ENCODE peak calls at places on chromosomes 3 and 15, in four cellular contexts. L is effector memory CD4-positive, alpha-beta T cell; U is mammary epithelial cell; F is neuronal stem cell. P is an unnamed sample. For H3K4me1, the result is how much of the 10 kb centered on the place peaks cover.

GRCh38 chr3:151579571-151580270 is 118.9 kb upstream of the IGSF10 start:
- DNase-seq in L (no peak), U (no peak), F (no peak), P (no peak)

GRCh38 chr3:37628711-37629301 is 232.9 kb upstream of the CTDSPL start:
- DNase-seq in L (no peak), U (no peak), F (no peak), P (no peak)

GRCh38 chr15:82952156-82953081 is at the start of gene HOMER2:
- DNase-seq in L (no peak), U (peak), F (peak), P (no peak)

GRCh38 chr3:25457642-25458419 is 29.8 kb downstream of the RARB start:
- DNase-seq in L (no peak), U (no peak), F (no peak), P (no peak)

GRCh38 chr3:139202226-139202958 is 141.4 kb upstream of the MRPS22 start:
- DNase-seq in L (no peak), U (peak), F (peak), P (no peak)

GRCh38 chr3:126389112-126389791 is 5.5 kb upstream of the CFAP100 start:
- DNase-seq in L (no peak), U (peak), F (peak), P (peak)

GRCh38 chr3:159829056-159829995 is 159.3 kb upstream of the IL12A start:
- DNase-seq in L (no peak), U (peak), F (no peak), P (no peak)

GRCh38 chr15:74624020-74624602 is 8.5 kb downstream of the CLK3 start:
- DNase-seq in L (no peak), U (no peak), F (no peak), P (no peak)

GRCh38 chr3:42690191-42690590 is 4.9 kb downstream of the KLHL40 start:
- DNase-seq in L (no peak), U (no peak), F (no peak), P (no peak)

GRCh38 chr3:152176998-152177397 is 91.7 kb upstream of the MBNL1 start:
- DNase-seq in L (no peak), U (no peak), F (no peak), P (no peak)

GRCh38 chr3:73215286-73215685 is 153.8 kb downstream of the EBLN2 start:
- DNase-seq in L (no peak), U (no peak), F (no peak), P (no peak)

GRCh38 chr3:182000454-182000853 is 288.7 kb downstream of the SOX2 start:
- DNase-seq in L (no peak), U (no peak), F (no peak), P (no peak)

GRCh38 chr3:101890716-101891115 is 41.4 kb downstream of the NFKBIZ start:
- DNase-seq in L (no peak), U (peak), F (no peak), P (no peak)

GRCh38 chr15:77715051-77715450 is 82.3 kb upstream of the LINGO1 start:
- DNase-seq in L (no peak), U (no peak), F (no peak), P (no peak)

GRCh38 chr3:143596957-143597642 is 251.2 kb downstream of the SLC9A9 start:
- DNase-seq in L (no peak), U (no peak), F (peak), P (no peak)

GRCh38 chr3:188390775-188391443 is 237.0 kb downstream of the LPP start:
- DNase-seq in L (no peak), U (no peak), F (peak), P (no peak)

GRCh38 chr15:83207622-83208356 is at the start of gene HDGFL3:
- DNase-seq in L (no peak), U (peak), F (peak), P (no peak)

GRCh38 chr15:67181221-67181639 is 73.2 kb downstream of the AAGAB start:
- DNase-seq in L (no peak), U (no peak), F (no peak), P (no peak)

GRCh38 chr15:100981086-100981485 is 61.9 kb downstream of the LRRK1 start:
- DNase-seq in L (no peak), U (no peak), F (no peak), P (no peak)

GRCh38 chr3:183242431-183242830 is 10.6 kb upstream of the B3GNT5 start:
- DNase-seq in L (no peak), U (no peak), F (no peak), P (no peak)

GRCh38 chr3:53890726-53891499 is 746 bp downstream of the SELENOK start:
- DNase-seq in L (peak), U (peak), F (no peak), P (no peak)

GRCh38 chr3:195154111-195154791 is 116.7 kb downstream of the XXYLT1 start:
- DNase-seq in L (no peak), U (no peak), F (no peak), P (no peak)

GRCh38 chr3:164903820-164904451 is 174.4 kb downstream of the SI start:
- DNase-seq in L (no peak), U (no peak), F (no peak), P (no peak)

GRCh38 chr15:76752549-76752948 is 152.6 kb downstream of the SCAPER start:
- DNase-seq in L (no peak), U (no peak), F (no peak), P (no peak)

GRCh38 chr3:73603771-73604171 is 21.0 kb downstream of the PDZRN3 start:
- DNase-seq in L (no peak), U (no peak), F (no peak), P (no peak)

GRCh38 chr15:43150171-43150929 is 17.0 kb downstream of the TMEM62 start:
- DNase-seq in L (no peak), U (peak), F (no peak), P (no peak)

GRCh38 chr15:88450125-88450798 is 16.9 kb downstream of the MRPL46 start:
- DNase-seq in L (no peak), U (peak), F (peak), P (no peak)

GRCh38 chr15:68316061-68316804 is 38.7 kb downstream of the FEM1B start:
- DNase-seq in L (no peak), U (no peak), F (no peak), P (peak)

GRCh38 chr15:89937365-89938355 is 24.9 kb upstream of the ARPIN start:
- DNase-seq in L (no peak), U (peak), F (no peak), P (no peak)

GRCh38 chr3:141049681-141050080 is 1.5 kb upstream of the SPSB4 start:
- DNase-seq in L (no peak), U (no peak), F (no peak), P (no peak)

GRCh38 chr15:72197460-72198409 is at the start of gene GRAMD2A:
- DNase-seq in L (no peak), U (peak), F (no peak), P (no peak)

GRCh38 chr15:49815506-49815905 is 194.7 kb downstream of the DTWD1 start:
- DNase-seq in L (no peak), U (no peak), F (no peak), P (no peak)

GRCh38 chr3:173336261-173336660 is 61.3 kb upstream of the NLGN1 start:
- DNase-seq in L (no peak), U (no peak), F (no peak), P (no peak)

GRCh38 chr3:123169492-123169929 is 32.2 kb upstream of the SEC22A start:
- DNase-seq in L (no peak), U (no peak), F (peak), P (no peak)

GRCh38 chr3:63296249-63296648 is 18.1 kb downstream of the SYNPR start:
- DNase-seq in L (no peak), U (no peak), F (no peak), P (no peak)

GRCh38 chr3:173238091-173238490 is 97.1 kb upstream of the SPATA16 start:
- DNase-seq in L (no peak), U (no peak), F (no peak), P (no peak)

GRCh38 chr15:47184405-47185221 is 532.7 kb upstream of the SEMA6D start:
- DNase-seq in L (no peak), U (no peak), F (peak), P (no peak)

GRCh38 chr15:91965501-91966180 is 112.1 kb downstream of the SLCO3A1 start:
- DNase-seq in L (no peak), U (peak), F (no peak), P (peak)

DNA sequence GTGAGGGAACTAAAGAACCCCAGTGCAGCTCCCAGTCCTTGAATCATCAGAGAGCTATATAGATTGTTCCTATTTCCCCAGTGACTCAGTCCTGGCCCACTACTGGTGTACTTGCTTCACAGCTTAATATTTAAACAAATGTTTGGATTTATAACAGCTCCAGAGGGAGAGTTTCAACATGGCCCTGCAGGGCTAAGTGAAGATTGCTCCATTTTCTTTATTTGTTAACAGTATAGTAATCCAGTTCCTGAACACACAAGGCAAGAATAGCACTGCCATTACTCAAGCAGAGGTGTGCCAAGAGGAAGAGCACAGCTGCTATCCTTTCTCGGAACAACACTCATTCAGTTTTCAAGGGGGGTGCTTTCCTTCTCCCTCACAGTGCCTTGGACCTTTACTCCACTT is 6.5 kb downstream of the SQOR start:
- DNase-seq in L (no peak), U (peak), F (no peak), P (peak)
- H3K4me1 ChIP-seq in L (under half), U (half or more), F (under half), P (under half)

GRCh38 chr3:46535746-46536145 is 30.4 kb downstream of the LRRC2 start:
- DNase-seq in L (no peak), U (no peak), F (no peak), P (no peak)
- H3K4me1 ChIP-seq in L (under half), U (under half), F (under half), P (under half)

DNA sequence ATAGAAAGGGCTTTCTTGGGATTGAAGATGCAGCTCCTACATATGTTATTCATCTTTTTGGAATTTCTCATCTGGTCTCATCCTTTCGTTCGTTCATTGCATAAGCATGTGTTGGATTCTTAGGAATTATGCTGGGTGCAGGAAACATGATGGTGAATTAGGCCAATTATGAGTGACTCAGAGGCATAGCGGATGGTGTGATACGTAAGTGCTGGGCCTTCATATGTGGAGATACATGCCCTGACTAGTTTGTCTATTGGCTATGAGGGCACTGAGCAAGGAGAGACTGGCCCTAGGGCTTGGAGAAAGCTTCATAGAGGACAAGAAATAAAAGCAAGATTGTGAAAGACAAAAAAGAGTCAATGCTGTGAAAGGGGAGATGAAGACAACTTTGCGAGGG is 235.1 kb downstream of the MYRIP start:
- DNase-seq in L (no peak), U (peak), F (no peak), P (no peak)
- H3K4me1 ChIP-seq in L (under half), U (under half), F (under half), P (under half)

GRCh38 chr3:184568591-184568917 is 7.0 kb downstream of the EPHB3 start:
- DNase-seq in L (no peak), U (no peak), F (no peak), P (no peak)

GRCh38 chr3:184570035-184570434 is 8.4 kb downstream of the EPHB3 start:
- DNase-seq in L (no peak), U (no peak), F (no peak), P (no peak)

GRCh38 chr3:184567924-184568590 is 6.5 kb downstream of the EPHB3 start:
- DNase-seq in L (no peak), U (peak), F (no peak), P (no peak)

GRCh38 chr3:184570501-184570900 is 8.9 kb downstream of the EPHB3 start:
- DNase-seq in L (no peak), U (no peak), F (peak), P (no peak)

DNA sequence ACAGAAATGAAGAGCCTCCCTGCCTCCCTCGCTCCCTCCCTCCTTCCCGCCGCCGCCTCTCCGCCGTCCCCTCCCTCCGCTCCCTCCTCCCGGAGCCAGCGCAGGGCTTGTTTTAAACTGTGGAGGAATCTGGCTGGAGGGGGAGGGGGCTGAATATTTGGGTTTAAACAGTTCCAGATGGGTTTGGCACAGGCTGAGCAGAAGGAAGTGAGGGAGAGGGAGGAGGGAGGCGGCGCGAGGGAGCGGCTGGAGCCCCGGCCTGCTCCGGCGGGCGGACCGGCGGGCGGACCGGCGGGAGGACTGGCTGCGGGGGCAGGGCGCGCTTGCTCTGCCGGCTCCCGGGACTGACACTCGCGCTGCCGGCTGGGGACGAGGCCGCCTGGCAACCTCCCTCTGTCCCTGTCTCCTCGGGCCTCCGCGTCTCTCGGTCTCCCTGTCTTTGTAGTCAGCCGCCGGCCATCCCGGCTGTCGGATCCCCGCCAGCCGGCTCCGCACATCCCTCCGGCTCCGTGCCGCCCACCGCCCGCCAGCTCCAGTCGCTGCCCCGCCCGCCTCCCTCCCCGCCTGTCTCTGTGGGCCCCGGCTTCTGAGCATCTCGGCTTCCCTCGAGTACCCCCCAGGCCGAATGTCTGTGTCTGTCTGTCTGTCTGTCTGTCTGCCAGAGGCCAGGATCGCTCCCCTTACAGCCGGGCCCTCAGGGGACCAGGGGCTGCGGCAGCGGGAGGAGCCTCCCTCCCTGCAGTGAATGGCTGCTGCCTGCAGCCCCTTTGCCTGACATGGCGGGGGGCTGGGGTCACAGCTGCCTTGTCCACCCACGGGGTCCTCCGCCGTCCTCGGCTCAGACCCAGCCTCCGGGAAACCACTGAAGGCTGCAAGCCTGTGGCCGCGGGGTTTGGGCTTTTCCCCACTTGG is 7.6 kb downstream of the EPHB3 start:
- DNase-seq in L (no peak), U (peak), F (no peak), P (no peak)
- H3K4me1 ChIP-seq in L (under half), U (half or more), F (half or more), P (under half)

GRCh38 chr15:98907921-98908490 is 99.6 kb downstream of the PGPEP1L start:
- DNase-seq in L (no peak), U (no peak), F (no peak), P (no peak)
- H3K4me1 ChIP-seq in L (under half), U (under half), F (under half), P (under half)

DNA sequence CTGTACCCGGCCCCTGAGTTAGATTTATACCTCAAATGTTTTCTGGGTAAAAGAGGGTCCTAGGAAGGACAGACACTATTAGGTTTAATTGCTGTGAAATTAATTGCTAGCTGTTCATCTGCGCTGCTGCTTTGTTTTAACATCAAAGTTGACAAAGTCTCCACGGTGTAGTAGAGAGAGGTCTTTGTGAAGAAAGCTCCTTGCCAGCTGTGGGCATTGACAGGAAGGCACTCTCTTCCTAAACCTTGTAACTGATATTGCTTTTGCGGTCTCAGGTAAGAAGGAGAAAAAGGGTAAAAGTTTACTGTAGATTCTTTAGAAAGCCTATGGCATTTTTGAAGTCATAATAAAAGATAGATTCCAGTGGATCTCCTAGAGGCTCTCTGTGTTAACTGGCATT is 68.1 kb downstream of the PTPRG start:
- DNase-seq in L (no peak), U (no peak), F (no peak), P (no peak)
- H3K4me1 ChIP-seq in L (under half), U (under half), F (under half), P (under half)

DNA sequence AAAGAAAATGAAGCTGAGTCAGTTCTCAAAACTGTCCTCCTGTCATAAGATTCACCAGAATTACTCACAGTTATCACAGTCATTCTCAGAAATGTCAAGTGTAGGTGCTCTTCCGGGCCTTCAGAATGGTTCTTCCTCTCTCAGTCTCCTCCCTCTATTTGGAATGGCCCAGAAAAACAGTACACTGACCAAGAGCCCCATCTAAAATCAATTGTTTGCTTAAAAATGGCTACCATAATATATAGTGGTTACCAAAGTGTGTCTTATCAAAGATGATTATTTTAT is 99.8 kb downstream of the MECOM start:
- DNase-seq in L (no peak), U (peak), F (no peak), P (no peak)
- H3K4me1 ChIP-seq in L (under half), U (under half), F (under half), P (under half)